ENCODE peak calls at places on chromosome 9, in six cellular contexts. One of them, this sample, is unnamed.
A peak's percentile ranks its signal among the peaks of the same experiment; 100 is the strongest.

GRCh38 chr9:6833518-6834192 is 75.9 kb downstream of the KDM4C start:
- DNase-seq in OCI-LY7: no peak
- DNase-seq in PC-3: peak; percentile 31
- DNase-seq in uterus: no peak
- DNase-seq in CD4-positive, alpha-beta memory T cell: no peak
- DNase-seq in Panc1: no peak
- DNase-seq in this sample: no peak

GRCh38 chr9:132214027-132214622 is 52.3 kb downstream of the NTNG2 start:
- DNase-seq in OCI-LY7: no peak
- DNase-seq in PC-3: peak; percentile 70
- DNase-seq in uterus: peak; percentile 79
- DNase-seq in CD4-positive, alpha-beta memory T cell: no peak
- DNase-seq in Panc1: no peak
- DNase-seq in this sample: no peak

GRCh38 chr9:1207681-1208080 is 157.5 kb downstream of the DMRT2 start:
- DNase-seq in OCI-LY7: no peak
- DNase-seq in PC-3: peak; percentile 59
- DNase-seq in uterus: peak; percentile 50
- DNase-seq in CD4-positive, alpha-beta memory T cell: no peak
- DNase-seq in Panc1: no peak
- DNase-seq in this sample: no peak

GRCh38 chr9:95606951-95607350 is 90.2 kb upstream of the PTCH1 start:
- DNase-seq in OCI-LY7: no peak
- DNase-seq in PC-3: no peak
- DNase-seq in uterus: no peak
- DNase-seq in CD4-positive, alpha-beta memory T cell: no peak
- DNase-seq in Panc1: no peak
- DNase-seq in this sample: no peak

GRCh38 chr9:76415154-76415553 is 20.9 kb upstream of the RFK start:
- DNase-seq in OCI-LY7: no peak
- DNase-seq in PC-3: no peak
- DNase-seq in uterus: no peak
- DNase-seq in CD4-positive, alpha-beta memory T cell: no peak
- DNase-seq in Panc1: no peak
- DNase-seq in this sample: no peak

GRCh38 chr9:19161257-19162025 is 34.1 kb upstream of the PLIN2 start:
- DNase-seq in OCI-LY7: no peak
- DNase-seq in PC-3: peak; percentile 95
- DNase-seq in uterus: peak; percentile 81
- DNase-seq in CD4-positive, alpha-beta memory T cell: peak; percentile 50
- DNase-seq in Panc1: peak; percentile 84
- DNase-seq in this sample: peak; percentile 41

GRCh38 chr9:6567140-6567591 is 78.4 kb downstream of the GLDC start:
- DNase-seq in OCI-LY7: no peak
- DNase-seq in PC-3: peak; percentile 87
- DNase-seq in uterus: no peak
- DNase-seq in CD4-positive, alpha-beta memory T cell: no peak
- DNase-seq in Panc1: peak; percentile 54
- DNase-seq in this sample: no peak

GRCh38 chr9:3863114-3863528 is 337.3 kb upstream of the RFX3 start:
- DNase-seq in OCI-LY7: no peak
- DNase-seq in PC-3: peak; percentile 96
- DNase-seq in uterus: no peak
- DNase-seq in CD4-positive, alpha-beta memory T cell: no peak
- DNase-seq in Panc1: no peak
- DNase-seq in this sample: no peak

GRCh38 chr9:99019523-99020331 is 76.0 kb downstream of the COL15A1 start:
- DNase-seq in OCI-LY7: no peak
- DNase-seq in PC-3: peak; percentile 85
- DNase-seq in uterus: peak; percentile 35
- DNase-seq in CD4-positive, alpha-beta memory T cell: no peak
- DNase-seq in Panc1: peak; percentile 73
- DNase-seq in this sample: no peak

GRCh38 chr9:116592926-116593325 is 94.2 kb upstream of the TRIM32 start:
- DNase-seq in OCI-LY7: no peak
- DNase-seq in PC-3: no peak
- DNase-seq in uterus: no peak
- DNase-seq in CD4-positive, alpha-beta memory T cell: no peak
- DNase-seq in Panc1: no peak
- DNase-seq in this sample: no peak

GRCh38 chr9:108134501-108135128 is 645.0 kb upstream of the KLF4 start:
- DNase-seq in OCI-LY7: no peak
- DNase-seq in PC-3: no peak
- DNase-seq in uterus: no peak
- DNase-seq in CD4-positive, alpha-beta memory T cell: no peak
- DNase-seq in Panc1: no peak
- DNase-seq in this sample: no peak

GRCh38 chr9:92439921-92440750 is 15.9 kb upstream of the OMD start:
- DNase-seq in OCI-LY7: no peak
- DNase-seq in PC-3: peak; percentile 74
- DNase-seq in uterus: no peak
- DNase-seq in CD4-positive, alpha-beta memory T cell: no peak
- DNase-seq in Panc1: no peak
- DNase-seq in this sample: no peak

GRCh38 chr9:109590945-109591344 is 92.8 kb upstream of the PTPN3 start:
- DNase-seq in OCI-LY7: no peak
- DNase-seq in PC-3: no peak
- DNase-seq in uterus: no peak
- DNase-seq in CD4-positive, alpha-beta memory T cell: no peak
- DNase-seq in Panc1: no peak
- DNase-seq in this sample: no peak

GRCh38 chr9:120436937-120437592 is 142.9 kb downstream of the CDK5RAP2 start:
- DNase-seq in OCI-LY7: no peak
- DNase-seq in PC-3: no peak
- DNase-seq in uterus: no peak
- DNase-seq in CD4-positive, alpha-beta memory T cell: no peak
- DNase-seq in Panc1: no peak
- DNase-seq in this sample: no peak

GRCh38 chr9:120439147-120439546 is 140.8 kb downstream of the CDK5RAP2 start:
- DNase-seq in OCI-LY7: peak; percentile 25
- DNase-seq in PC-3: peak; percentile 37
- DNase-seq in uterus: no peak
- DNase-seq in CD4-positive, alpha-beta memory T cell: no peak
- DNase-seq in Panc1: no peak
- DNase-seq in this sample: no peak

GRCh38 chr9:120435066-120435465 is 144.9 kb downstream of the CDK5RAP2 start:
- DNase-seq in OCI-LY7: no peak
- DNase-seq in PC-3: no peak
- DNase-seq in uterus: no peak
- DNase-seq in CD4-positive, alpha-beta memory T cell: no peak
- DNase-seq in Panc1: no peak
- DNase-seq in this sample: no peak

GRCh38 chr9:120440791-120441190 is 139.2 kb downstream of the CDK5RAP2 start:
- DNase-seq in OCI-LY7: no peak
- DNase-seq in PC-3: no peak
- DNase-seq in uterus: no peak
- DNase-seq in CD4-positive, alpha-beta memory T cell: no peak
- DNase-seq in Panc1: no peak
- DNase-seq in this sample: no peak

GRCh38 chr9:120438111-120438510 is 141.9 kb downstream of the CDK5RAP2 start:
- DNase-seq in OCI-LY7: no peak
- DNase-seq in PC-3: peak; percentile 14
- DNase-seq in uterus: no peak
- DNase-seq in CD4-positive, alpha-beta memory T cell: no peak
- DNase-seq in Panc1: no peak
- DNase-seq in this sample: no peak
- H3K27ac ChIP-seq in OCI-LY7: no peak overlapping the region
- H3K27ac ChIP-seq in PC-3: no peak overlapping the region
- H3K27ac ChIP-seq in uterus: no peak overlapping the region
- H3K27ac ChIP-seq in CD4-positive, alpha-beta memory T cell: no peak overlapping the region
- H3K27ac ChIP-seq in Panc1: no peak overlapping the region
- H3K27ac ChIP-seq in this sample: no peak overlapping the region

GRCh38 chr9:75372499-75373268 is 284.4 kb downstream of the OSTF1 start:
- DNase-seq in OCI-LY7: no peak
- DNase-seq in PC-3: no peak
- DNase-seq in uterus: peak; percentile 37
- DNase-seq in CD4-positive, alpha-beta memory T cell: no peak
- DNase-seq in Panc1: no peak
- DNase-seq in this sample: no peak

GRCh38 chr9:75378036-75378435 is 289.7 kb downstream of the OSTF1 start:
- DNase-seq in OCI-LY7: no peak
- DNase-seq in PC-3: no peak
- DNase-seq in uterus: peak; percentile 53
- DNase-seq in CD4-positive, alpha-beta memory T cell: no peak
- DNase-seq in Panc1: no peak
- DNase-seq in this sample: no peak

GRCh38 chr9:75378926-75379325 is 290.6 kb downstream of the OSTF1 start:
- DNase-seq in OCI-LY7: no peak
- DNase-seq in PC-3: no peak
- DNase-seq in uterus: no peak
- DNase-seq in CD4-positive, alpha-beta memory T cell: no peak
- DNase-seq in Panc1: no peak
- DNase-seq in this sample: no peak

GRCh38 chr9:75382126-75382525 is 293.8 kb downstream of the OSTF1 start:
- DNase-seq in OCI-LY7: no peak
- DNase-seq in PC-3: no peak
- DNase-seq in uterus: no peak
- DNase-seq in CD4-positive, alpha-beta memory T cell: no peak
- DNase-seq in Panc1: no peak
- DNase-seq in this sample: no peak

GRCh38 chr9:75376855-75377254 is 288.5 kb downstream of the OSTF1 start:
- DNase-seq in OCI-LY7: no peak
- DNase-seq in PC-3: no peak
- DNase-seq in uterus: no peak
- DNase-seq in CD4-positive, alpha-beta memory T cell: no peak
- DNase-seq in Panc1: no peak
- DNase-seq in this sample: no peak
- H3K27ac ChIP-seq in OCI-LY7: no peak overlapping the region
- H3K27ac ChIP-seq in PC-3: no peak overlapping the region
- H3K27ac ChIP-seq in uterus: peak overlapping the region; percentile 6
- H3K27ac ChIP-seq in CD4-positive, alpha-beta memory T cell: no peak overlapping the region
- H3K27ac ChIP-seq in Panc1: no peak overlapping the region
- H3K27ac ChIP-seq in this sample: no peak overlapping the region

GRCh38 chr9:130931508-130932150 is 7.4 kb downstream of the FIBCD1 start:
- DNase-seq in OCI-LY7: no peak
- DNase-seq in PC-3: no peak
- DNase-seq in uterus: no peak
- DNase-seq in CD4-positive, alpha-beta memory T cell: no peak
- DNase-seq in Panc1: no peak
- DNase-seq in this sample: no peak
- H3K27ac ChIP-seq in OCI-LY7: no peak overlapping the region
- H3K27ac ChIP-seq in PC-3: no peak overlapping the region
- H3K27ac ChIP-seq in uterus: no peak overlapping the region
- H3K27ac ChIP-seq in CD4-positive, alpha-beta memory T cell: no peak overlapping the region
- H3K27ac ChIP-seq in Panc1: no peak overlapping the region
- H3K27ac ChIP-seq in this sample: no peak overlapping the region

DNA sequence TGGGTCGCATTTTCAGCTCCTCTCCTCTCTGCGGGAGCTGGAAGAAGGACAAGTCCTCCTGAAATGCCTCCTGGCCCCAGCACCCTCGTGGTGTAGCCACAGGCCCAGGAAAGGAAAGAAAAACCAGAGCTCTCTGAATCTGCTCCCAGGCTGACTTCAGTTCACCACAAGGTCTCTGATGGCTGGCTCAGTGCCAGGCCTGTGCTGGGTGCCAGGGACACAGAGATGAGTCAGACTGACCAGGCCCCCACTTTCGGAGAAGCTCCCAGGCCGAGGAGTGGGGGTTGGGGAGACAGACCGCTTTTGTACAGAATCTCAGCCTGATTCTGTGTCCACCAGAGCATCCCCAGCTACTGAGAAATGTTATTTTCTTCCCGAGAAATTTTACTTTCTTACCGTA is 12.1 kb downstream of the GLIPR2 start:
- DNase-seq in OCI-LY7: no peak
- DNase-seq in PC-3: peak; percentile 92
- DNase-seq in uterus: peak; percentile 99
- DNase-seq in CD4-positive, alpha-beta memory T cell: peak; percentile 61
- DNase-seq in Panc1: no peak
- DNase-seq in this sample: peak; percentile 81
- H3K27ac ChIP-seq in OCI-LY7: no peak overlapping the region
- H3K27ac ChIP-seq in PC-3: peak overlapping the region; percentile 44
- H3K27ac ChIP-seq in uterus: peak overlapping the region; percentile 84
- H3K27ac ChIP-seq in CD4-positive, alpha-beta memory T cell: peak overlapping the region; percentile 73
- H3K27ac ChIP-seq in Panc1: no peak overlapping the region
- H3K27ac ChIP-seq in this sample: no peak overlapping the region

GRCh38 chr9:112377087-112377486 is 2.8 kb upstream of the HSDL2 start:
- DNase-seq in OCI-LY7: no peak
- DNase-seq in PC-3: no peak
- DNase-seq in uterus: no peak
- DNase-seq in CD4-positive, alpha-beta memory T cell: no peak
- DNase-seq in Panc1: no peak
- DNase-seq in this sample: no peak
- H3K27ac ChIP-seq in OCI-LY7: no peak overlapping the region
- H3K27ac ChIP-seq in PC-3: no peak overlapping the region
- H3K27ac ChIP-seq in uterus: no peak overlapping the region
- H3K27ac ChIP-seq in CD4-positive, alpha-beta memory T cell: no peak overlapping the region
- H3K27ac ChIP-seq in Panc1: peak overlapping the region; percentile 94
- H3K27ac ChIP-seq in this sample: no peak overlapping the region

GRCh38 chr9:75086443-75087278 is 1.3 kb downstream of the NMRK1 start:
- DNase-seq in OCI-LY7: no peak
- DNase-seq in PC-3: no peak
- DNase-seq in uterus: peak; percentile 26
- DNase-seq in CD4-positive, alpha-beta memory T cell: no peak
- DNase-seq in Panc1: no peak
- DNase-seq in this sample: peak; percentile 8

GRCh38 chr9:75087279-75087823 is 604 bp downstream of the NMRK1 start:
- DNase-seq in OCI-LY7: peak; percentile 75
- DNase-seq in PC-3: peak; percentile 31
- DNase-seq in uterus: peak; percentile 33
- DNase-seq in CD4-positive, alpha-beta memory T cell: peak; percentile 66
- DNase-seq in Panc1: no peak
- DNase-seq in this sample: peak; percentile 35

GRCh38 chr9:75088646-75089368 is 493 bp downstream of the OSTF1 start:
- DNase-seq in OCI-LY7: peak; percentile 76
- DNase-seq in PC-3: peak; percentile 58
- DNase-seq in uterus: peak; percentile 57
- DNase-seq in CD4-positive, alpha-beta memory T cell: no peak
- DNase-seq in Panc1: no peak
- DNase-seq in this sample: no peak

GRCh38 chr9:75089369-75089766 is 1.1 kb downstream of the OSTF1 start:
- DNase-seq in OCI-LY7: no peak
- DNase-seq in PC-3: no peak
- DNase-seq in uterus: no peak
- DNase-seq in CD4-positive, alpha-beta memory T cell: no peak
- DNase-seq in Panc1: no peak
- DNase-seq in this sample: no peak

GRCh38 chr9:75087824-75088645 is at the start of the genes NMRK1 and OSTF1:
- DNase-seq in OCI-LY7: peak; percentile 97
- DNase-seq in PC-3: peak; percentile 91
- DNase-seq in uterus: peak; percentile 93
- DNase-seq in CD4-positive, alpha-beta memory T cell: peak; percentile 96
- DNase-seq in Panc1: no peak
- DNase-seq in this sample: peak; percentile 85
- H3K27ac ChIP-seq in OCI-LY7: peak within 1 kb of the TSS; percentile 85
- H3K27ac ChIP-seq in PC-3: peak within 1 kb of the TSS; percentile 59
- H3K27ac ChIP-seq in uterus: peak within 1 kb of the TSS; percentile 96
- H3K27ac ChIP-seq in CD4-positive, alpha-beta memory T cell: peak within 1 kb of the TSS; percentile 92
- H3K27ac ChIP-seq in Panc1: peak within 1 kb of the TSS; percentile 84
- H3K27ac ChIP-seq in this sample: peak within 1 kb of the TSS; percentile 95

GRCh38 chr9:14014744-14015143 is 299.2 kb downstream of the NFIB start:
- DNase-seq in OCI-LY7: no peak
- DNase-seq in PC-3: no peak
- DNase-seq in uterus: no peak
- DNase-seq in CD4-positive, alpha-beta memory T cell: no peak
- DNase-seq in Panc1: no peak
- DNase-seq in this sample: no peak
- H3K27ac ChIP-seq in OCI-LY7: no peak overlapping the region
- H3K27ac ChIP-seq in PC-3: no peak overlapping the region
- H3K27ac ChIP-seq in uterus: no peak overlapping the region
- H3K27ac ChIP-seq in CD4-positive, alpha-beta memory T cell: no peak overlapping the region
- H3K27ac ChIP-seq in Panc1: no peak overlapping the region
- H3K27ac ChIP-seq in this sample: no peak overlapping the region